ENCODE peak calls at places on chromosomes 1 and 21, in six cellular contexts. B is T follicular helper cell; O is NCI-H2081; L is stimulated activated CD8-positive, alpha-beta memory T cell treated with anti-CD3 and anti-CD28 coated beads, Interleukin-15, amount 100 ng/mL, for 4 hours; Q is memory B cell; U is HT1080. W is an unnamed sample.

GRCh38 chr1:147500309-147500839 is 40.9 kb upstream of the BCL9 start:
- DNase-seq in O (no peak), U (no peak), B (no peak), L (no peak), Q (no peak), W (no peak)

GRCh38 chr1:157360021-157360390 is 192.3 kb downstream of the FCRL5 start:
- DNase-seq in L (no peak), B (no peak), O (peak; percentile 90), U (no peak), Q (no peak), W (no peak)

GRCh38 chr1:33397994-33398393 is 32.9 kb downstream of the PHC2 start:
- DNase-seq in B (no peak), U (no peak), Q (no peak), L (no peak), O (no peak), W (no peak)

GRCh38 chr1:228315484-228315944 is 91.1 kb downstream of the TRIM11 start:
- DNase-seq in Q (no peak), L (no peak), U (no peak), O (no peak), B (no peak), W (no peak)

GRCh38 chr1:209497729-209498128 is 85.8 kb upstream of the CAMK1G start:
- DNase-seq in Q (no peak), O (no peak), L (no peak), U (no peak), B (no peak), W (no peak)

GRCh38 chr1:104294259-104294658 is 544.6 kb downstream of the AMY1C start:
- DNase-seq in O (peak; percentile 84), L (no peak), U (no peak), Q (no peak), B (no peak), W (no peak)

GRCh38 chr1:15409400-15410222 is at the start of gene EFHD2:
- DNase-seq in Q (peak; percentile 88), B (peak; percentile 84), U (peak; percentile 56), O (peak; percentile 73), L (peak; percentile 81), W (peak; percentile 98)

GRCh38 chr1:200558866-200559459 is 61.6 kb downstream of the KIF14 start:
- DNase-seq in O (peak; percentile 53), L (no peak), U (peak; percentile 30), B (no peak), Q (peak; percentile 12), W (no peak)

GRCh38 chr1:185926562-185926961 is 192.4 kb downstream of the HMCN1 start:
- DNase-seq in L (no peak), Q (no peak), U (no peak), B (no peak), O (peak; percentile 24), W (no peak)

GRCh38 chr1:91781916-91782622 is 103.9 kb downstream of the TGFBR3 start:
- DNase-seq in Q (no peak), B (no peak), L (no peak), O (no peak), U (no peak), W (no peak)

GRCh38 chr1:197763769-197764168 is 11.5 kb downstream of the DENND1B start:
- DNase-seq in Q (no peak), O (no peak), U (no peak), B (no peak), L (no peak), W (no peak)

GRCh38 chr1:230682882-230683610 is 30.9 kb downstream of the AGT start:
- DNase-seq in O (no peak), B (no peak), L (no peak), U (peak; percentile 90), Q (no peak), W (no peak)

GRCh38 chr21:42199488-42200463 is 19.2 kb upstream of the ABCG1 start:
- DNase-seq in U (peak; percentile 53), Q (peak; percentile 28), L (no peak), O (no peak), B (no peak), W (no peak)

GRCh38 chr21:31180256-31181088 is 142.2 kb upstream of the KRTAP19-8 start:
- DNase-seq in L (no peak), U (peak; percentile 31), O (peak; percentile 16), Q (no peak), B (no peak), W (no peak)

GRCh38 chr1:109280768-109281356 is 2.1 kb downstream of the PSRC1 start:
- DNase-seq in B (no peak), Q (no peak), O (no peak), L (no peak), U (no peak), W (no peak)

GRCh38 chr1:24323281-24323680 is 4.1 kb downstream of the GRHL3 start:
- DNase-seq in O (no peak), L (no peak), U (no peak), B (no peak), Q (no peak), W (no peak)

W was measured in left lung.